ENCODE peak calls at places on chromosomes 16 and 17, in six cellular contexts. N is A549, C is neural progenitor cell, M is H9, A is AG04450, L is heart left ventricle. H is an unnamed sample. For H3K9me3, the result is how much of the 10 kb centered on the place peaks cover.

GRCh38 chr17:1001640-1002411 is 4.9 kb downstream of the TIMM22 start:
- DNase-seq in A (no peak), N (no peak), M (no peak), C (no peak), L (no peak), H (no peak)

GRCh38 chr17:43671075-43671692 is 9.5 kb upstream of the MEOX1 start:
- DNase-seq in M (no peak), L (no peak), N (no peak), A (no peak), C (no peak), H (no peak)

GRCh38 chr16:77437859-77438258 is 3.0 kb upstream of the ADAMTS18 start:
- DNase-seq in A (no peak), N (no peak), M (no peak), L (no peak), C (peak), H (no peak)

GRCh38 chr16:89890200-89890599 is 16.8 kb downstream of the TCF25 start:
- DNase-seq in C (no peak), N (no peak), L (no peak), A (no peak), M (no peak), H (no peak)

GRCh38 chr17:82138511-82138992 is 40.5 kb upstream of the FASN start:
- DNase-seq in A (no peak), L (no peak), C (no peak), N (no peak), M (no peak), H (no peak)

GRCh38 chr17:43445009-43445589 is 38.7 kb upstream of the DHX8 start:
- DNase-seq in A (no peak), N (no peak), C (no peak), M (no peak), L (no peak), H (no peak)

GRCh38 chr16:20903116-20903888 is 2.7 kb downstream of the LYRM1 start:
- DNase-seq in N (no peak), M (no peak), L (no peak), C (no peak), A (no peak), H (no peak)

GRCh38 chr16:22222006-22222405 is 15.9 kb downstream of the EEF2K start:
- DNase-seq in A (no peak), N (no peak), C (no peak), M (no peak), L (no peak), H (no peak)

GRCh38 chr16:2825899-2826298 is 4.2 kb upstream of the ZG16B start:
- DNase-seq in A (no peak), N (no peak), L (no peak), C (no peak), M (no peak), H (no peak)

GRCh38 chr17:27947005-27947406 is 53.8 kb upstream of the LYRM9 start:
- DNase-seq in N (no peak), L (no peak), A (no peak), M (no peak), C (peak), H (no peak)

GRCh38 chr16:12016166-12016947 is 39.8 kb downstream of the SNX29 start:
- DNase-seq in N (no peak), M (no peak), L (no peak), A (no peak), C (no peak), H (no peak)

GRCh38 chr17:36854982-36855381 is 82.3 kb upstream of the LHX1 start:
- DNase-seq in M (no peak), N (no peak), C (no peak), A (no peak), L (no peak), H (no peak)

GRCh38 chr17:40993856-40994255 is at the start of gene KRTAP3-3:
- DNase-seq in C (no peak), A (no peak), N (no peak), L (no peak), M (no peak), H (no peak)

GRCh38 chr17:13346996-13347762 is 254.6 kb downstream of the HS3ST3A1 start:
- DNase-seq in L (no peak), A (peak), C (no peak), M (no peak), N (no peak), H (no peak)

GRCh38 chr17:4535667-4536258 is 19.4 kb downstream of the MYBBP1A start:
- DNase-seq in M (no peak), L (no peak), C (no peak), A (no peak), N (no peak), H (no peak)

GRCh38 chr17:16349461-16349860 is 3.8 kb downstream of the CENPV start:
- DNase-seq in M (no peak), A (no peak), L (no peak), N (no peak), C (no peak), H (no peak)

GRCh38 chr17:72602517-72603345 is 481.9 kb downstream of the SOX9 start:
- DNase-seq in M (peak), N (peak), C (peak), A (no peak), L (no peak), H (no peak)

GRCh38 chr16:2197765-2198164 is 1.4 kb upstream of the CASKIN1 start:
- DNase-seq in N (no peak), C (no peak), M (no peak), A (no peak), L (no peak), H (no peak)

GRCh38 chr17:65278050-65278819 is 141.1 kb downstream of the RGS9 start:
- DNase-seq in M (peak), L (no peak), A (no peak), C (peak), N (peak), H (no peak)

GRCh38 chr17:73045722-73046121 is 46.8 kb downstream of the SLC39A11 start:
- DNase-seq in C (no peak), A (no peak), M (no peak), N (no peak), L (no peak), H (no peak)

GRCh38 chr16:27920391-27920891 is 143.1 kb downstream of the GSG1L start:
- DNase-seq in L (no peak), A (no peak), C (peak), M (peak), N (peak), H (no peak)

GRCh38 chr17:51682115-51682514 is 421.8 kb downstream of the UTP18 start:
- DNase-seq in A (no peak), C (no peak), L (no peak), N (no peak), M (peak), H (no peak)

GRCh38 chr17:8103549-8103948 is 14.8 kb downstream of the ALOXE3 start:
- DNase-seq in M (no peak), C (no peak), L (no peak), A (no peak), N (no peak), H (no peak)

GRCh38 chr17:6924121-6924676 is 71.7 kb upstream of the ALOX12 start:
- DNase-seq in M (no peak), A (no peak), L (no peak), C (no peak), N (no peak), H (no peak)

GRCh38 chr16:67393111-67393789 is at the start of gene TPPP3:
- DNase-seq in A (no peak), L (peak), C (peak), N (peak), M (peak), H (no peak)

GRCh38 chr16:74749291-74750055 is 25.1 kb downstream of the FA2H start:
- DNase-seq in M (peak), N (no peak), L (no peak), C (peak), A (no peak), H (no peak)

GRCh38 chr17:41733348-41734138 is 900 bp downstream of the HAP1 start:
- DNase-seq in C (peak), M (peak), L (no peak), A (no peak), N (no peak), H (no peak)

GRCh38 chr16:29025218-29025617 is 40.4 kb downstream of the LAT start:
- DNase-seq in A (no peak), M (no peak), L (no peak), C (no peak), N (no peak), H (no peak)

GRCh38 chr16:12094537-12095265 is 118.2 kb downstream of the SNX29 start:
- DNase-seq in M (no peak), L (no peak), C (no peak), A (no peak), N (no peak), H (no peak)

GRCh38 chr17:59160203-59161025 is 4.9 kb downstream of the PRR11 start:
- DNase-seq in L (no peak), C (no peak), M (no peak), N (no peak), A (no peak), H (no peak)

GRCh38 chr17:39209317-39210092 is 9.4 kb downstream of the RPL19 start:
- DNase-seq in M (peak), L (peak), C (peak), N (no peak), A (no peak), H (peak)

GRCh38 chr16:89115216-89115949 is 21.7 kb downstream of the ACSF3 start:
- DNase-seq in N (no peak), M (no peak), A (no peak), C (no peak), L (peak), H (peak)

GRCh38 chr16:50549561-50549915 is 1.3 kb downstream of the NKD1 start:
- DNase-seq in C (no peak), M (no peak), N (no peak), L (no peak), A (no peak), H (no peak)

GRCh38 chr16:48353565-48354163 is 31.5 kb downstream of the SIAH1 start:
- DNase-seq in C (peak), A (peak), N (peak), L (peak), M (peak), H (peak)

GRCh38 chr17:43529977-43530302 is 16.2 kb downstream of the ETV4 start:
- DNase-seq in N (no peak), C (no peak), M (no peak), L (no peak), A (no peak), H (no peak)

GRCh38 chr16:2008009-2008526 is 1.6 kb downstream of the ZNF598 start:
- DNase-seq in A (no peak), M (no peak), C (no peak), N (no peak), L (peak), H (no peak)

GRCh38 chr17:1024076-1024475 is 27.1 kb downstream of the TIMM22 start:
- DNase-seq in M (no peak), A (no peak), C (no peak), N (no peak), L (no peak), H (no peak)

GRCh38 chr17:10118788-10119130 is 79.6 kb downstream of the GAS7 start:
- DNase-seq in N (no peak), C (no peak), M (no peak), L (no peak), A (no peak), H (no peak)

DNA sequence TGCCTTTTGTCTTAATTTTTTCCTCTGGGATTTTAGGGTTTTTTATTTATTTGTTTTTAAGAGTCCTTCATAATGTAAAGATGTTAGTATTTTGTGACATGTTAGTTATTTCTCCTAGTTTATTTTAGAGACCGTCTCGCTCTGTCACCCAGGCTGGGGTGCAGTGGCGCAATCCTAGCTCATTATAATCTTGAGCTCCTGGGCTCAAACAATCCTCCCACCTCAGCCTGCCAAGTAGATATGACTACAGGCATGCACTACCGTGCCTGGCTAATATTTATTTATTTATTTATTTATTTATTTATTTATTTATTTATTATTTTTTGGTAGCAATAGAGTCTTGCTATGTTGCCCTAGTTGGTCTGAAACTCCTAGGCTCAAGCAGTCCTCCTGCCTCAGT is 37.4 kb upstream of the ARHGAP17 start:
- DNase-seq in M (no peak), A (no peak), C (no peak), N (no peak), L (no peak), H (no peak)
- H3K27ac ChIP-seq in M (no peak), A (no peak), C (no peak), N (peak), L (peak), H (no peak)

DNA sequence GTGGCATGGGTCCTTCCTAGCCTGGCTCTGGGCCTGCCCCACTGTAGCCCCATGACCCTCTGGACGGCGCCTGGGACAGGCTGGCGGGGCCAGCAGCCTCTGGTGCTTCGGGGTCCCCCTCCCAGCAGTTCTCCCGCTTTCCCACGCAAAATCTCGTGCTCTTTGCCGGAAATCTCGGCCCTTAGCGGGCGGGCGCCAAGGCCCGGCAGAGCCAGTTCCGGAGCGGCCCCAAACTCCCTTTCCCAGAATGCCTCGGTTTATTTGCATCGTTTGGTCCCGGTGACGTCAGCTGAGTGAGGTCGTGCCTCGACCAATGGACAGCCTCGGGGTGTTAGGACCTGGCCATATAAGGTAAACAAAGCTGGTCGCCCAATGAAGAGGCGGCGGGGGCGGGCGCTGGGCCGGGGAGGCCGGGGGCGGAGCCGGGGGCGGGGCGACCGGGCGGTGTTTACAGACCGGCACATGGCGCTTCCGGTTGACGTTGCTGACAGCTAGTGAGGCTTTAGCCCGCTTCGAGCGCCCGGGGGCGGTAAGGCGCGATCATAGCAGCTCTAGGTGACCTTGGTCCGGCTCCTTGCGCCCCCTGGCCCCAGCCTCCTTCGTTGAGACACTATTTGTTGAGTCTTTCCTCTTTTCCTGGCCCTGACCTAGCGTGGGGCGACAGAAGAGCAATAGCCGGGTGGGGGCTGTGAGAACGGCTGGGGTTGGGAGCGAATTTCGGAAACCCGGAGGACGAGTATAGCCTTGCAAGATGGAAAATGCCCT is 1.5 kb upstream of the UBALD1 start:
- DNase-seq in A (peak), L (peak), N (peak), M (peak), C (peak), H (peak)
- TF ChIP-seq CTCF in A (peak), L (peak), N (peak), M (peak), C (peak), H (peak)

GRCh38 chr16:35152067-35152627 is 1692.7 kb downstream of the TP53TG3F start:
- DNase-seq in N (no peak), L (no peak), M (no peak), A (no peak), C (no peak), H (no peak)
- H3K9me3 ChIP-seq in N (under half), L (under half), M (half or more), A (half or more), C (under half), H (under half)

DNA sequence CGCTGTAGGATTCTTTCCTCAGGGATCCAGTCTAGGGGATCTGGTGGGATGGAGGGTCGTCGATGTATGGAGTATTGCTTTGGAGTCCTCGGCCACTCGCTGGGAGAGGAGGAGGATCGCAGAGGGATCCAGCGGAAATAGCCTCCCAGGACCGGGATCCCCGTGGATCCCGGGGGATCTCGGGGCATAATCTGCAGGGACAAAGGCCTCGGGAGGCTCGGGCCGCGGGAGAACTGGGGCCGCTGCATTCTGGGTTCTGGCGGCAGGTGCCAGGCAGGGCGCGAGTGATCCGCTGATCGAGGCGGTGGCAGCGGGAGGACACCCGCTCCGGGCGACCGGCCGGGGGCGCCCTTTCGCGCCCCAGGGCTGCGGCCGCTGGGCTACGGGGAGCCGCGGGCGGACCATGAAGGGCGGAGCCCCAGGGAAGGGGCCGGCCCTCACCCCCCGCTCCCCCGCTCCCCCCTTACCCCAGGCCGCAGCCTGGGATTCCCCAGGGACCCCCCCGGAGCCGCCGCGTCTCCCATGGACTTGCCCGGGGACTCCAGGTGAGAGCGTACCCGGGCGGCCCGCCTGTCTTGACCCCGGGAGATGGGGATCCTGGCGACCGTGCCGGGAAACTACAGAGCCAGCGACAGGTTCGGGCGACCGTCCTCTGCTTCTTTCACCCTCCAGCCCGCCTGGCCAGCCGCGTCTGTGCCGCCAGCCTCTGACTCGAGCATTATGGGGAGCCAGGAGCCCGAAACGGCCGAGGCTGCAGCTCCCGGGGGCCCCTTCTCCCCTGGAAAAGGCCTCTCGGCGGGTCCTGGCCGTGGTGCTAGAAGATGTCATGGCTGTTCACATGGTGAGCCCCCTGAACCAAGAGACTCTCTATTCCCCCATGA is 604 bp downstream of the PRR14 start:
- DNase-seq in A (no peak), C (peak), M (peak), L (peak), N (peak), H (peak)
- H3K27ac ChIP-seq in A (peak), C (peak), M (no peak), L (peak), N (peak), H (peak)